ENCODE peak calls at places on chromosomes 3 and 15, in five cellular contexts. G, D, E, U and R are unnamed samples.

GRCh38 chr15:74269362-74270035 is 33.4 kb downstream of the CCDC33 start:
- DNase-seq in U (no peak), E (no peak), G (no peak), D (no peak), R (no peak)

GRCh38 chr3:56196700-56197099 is 271.6 kb downstream of the ERC2 start:
- DNase-seq in E (no peak), D (no peak), G (peak), U (no peak), R (no peak)

GRCh38 chr3:26078539-26078938 is 288.6 kb downstream of the OXSM start:
- DNase-seq in G (no peak), D (no peak), U (no peak), E (no peak), R (no peak)

GRCh38 chr3:87006844-87007439 is 16.0 kb upstream of the VGLL3 start:
- DNase-seq in E (no peak), D (no peak), U (no peak), G (peak), R (peak)

GRCh38 chr15:81547517-81548132 is 173.6 kb upstream of the TMC3 start:
- DNase-seq in G (no peak), U (no peak), D (no peak), E (no peak), R (no peak)

GRCh38 chr15:43800286-43801136 is at the start of gene HYPK:
- DNase-seq in U (peak), D (peak), E (peak), G (peak), R (peak)

GRCh38 chr15:90064931-90065681 is 37.2 kb downstream of the IDH2 start:
- DNase-seq in D (no peak), E (no peak), U (peak), G (no peak), R (no peak)

GRCh38 chr15:89740137-89740536 is 10.9 kb downstream of the MESP1 start:
- DNase-seq in U (peak), D (peak), G (peak), E (no peak), R (peak)

GRCh38 chr3:44110643-44111042 is 131.0 kb upstream of the TOPAZ1 start:
- DNase-seq in G (no peak), E (no peak), U (no peak), D (no peak), R (no peak)

GRCh38 chr15:69628256-69629093 is 175.9 kb downstream of the RPLP1 start:
- DNase-seq in D (no peak), U (no peak), E (no peak), G (no peak), R (no peak)

GRCh38 chr3:23629181-23629893 is 176.4 kb upstream of the UBE2E1 start:
- DNase-seq in U (no peak), E (no peak), D (no peak), G (peak), R (peak)

GRCh38 chr3:79564192-79564591 is 203.6 kb downstream of the ROBO1 start:
- DNase-seq in U (no peak), E (no peak), D (no peak), G (no peak), R (no peak)

GRCh38 chr15:41819455-41820050 is 8.3 kb upstream of the JMJD7 start:
- DNase-seq in G (no peak), E (no peak), D (no peak), U (no peak), R (no peak)

GRCh38 chr15:101228313-101228712 is 23.5 kb downstream of the CHSY1 start:
- DNase-seq in D (no peak), G (no peak), U (no peak), E (no peak), R (no peak)

GRCh38 chr3:170338690-170339340 is 18.7 kb upstream of the SKIL start:
- DNase-seq in D (no peak), G (no peak), E (no peak), U (no peak), R (no peak)

GRCh38 chr15:44712108-44713005 is 1.0 kb downstream of the B2M start:
- DNase-seq in E (peak), D (peak), G (peak), U (no peak), R (no peak)

GRCh38 chr3:140395134-140396075 is 282.5 kb upstream of the TRIM42 start:
- DNase-seq in D (no peak), G (no peak), U (no peak), E (no peak), R (no peak)

GRCh38 chr15:39585394-39585841 is 4.5 kb downstream of the THBS1 start:
- DNase-seq in U (no peak), E (no peak), G (peak), D (no peak), R (no peak)

GRCh38 chr3:43964640-43965039 is 273.9 kb downstream of the ABHD5 start:
- DNase-seq in G (no peak), U (no peak), D (no peak), E (no peak), R (no peak)

GRCh38 chr3:52068055-52068704 is 11.8 kb upstream of the DUSP7 start:
- DNase-seq in E (no peak), U (no peak), G (peak), D (no peak), R (no peak)

GRCh38 chr15:65399001-65399706 is 21.4 kb upstream of the IGDCC3 start:
- DNase-seq in D (no peak), G (no peak), E (no peak), U (no peak), R (no peak)

GRCh38 chr15:78855746-78856145 is 16.9 kb upstream of the MORF4L1 start:
- DNase-seq in E (no peak), U (no peak), G (peak), D (no peak), R (no peak)

GRCh38 chr15:26972636-26973035 is 1.7 kb downstream of the GABRG3 start:
- DNase-seq in E (no peak), U (no peak), G (no peak), D (no peak), R (no peak)

GRCh38 chr15:63892794-63893441 is 59.2 kb upstream of the HERC1 start:
- DNase-seq in E (no peak), G (no peak), U (no peak), D (no peak), R (no peak)

GRCh38 chr15:85879334-85880163 is 84.8 kb upstream of the KLHL25 start:
- DNase-seq in D (no peak), U (peak), E (no peak), G (no peak), R (no peak)

GRCh38 chr3:172305552-172305951 is 142.7 kb downstream of the GHSR start:
- DNase-seq in E (peak), G (peak), D (peak), U (no peak), R (no peak)

GRCh38 chr3:157290761-157291160 is 130.8 kb upstream of the CCNL1 start:
- DNase-seq in G (peak), U (no peak), E (peak), D (no peak), R (no peak)

GRCh38 chr3:127714866-127715265 is 42.1 kb downstream of the ABTB1 start:
- DNase-seq in G (no peak), U (no peak), D (no peak), E (no peak), R (no peak)

GRCh38 chr15:78105541-78106241 is 13.3 kb downstream of the SH2D7 start:
- DNase-seq in E (no peak), G (peak), U (no peak), D (no peak), R (no peak)

GRCh38 chr15:96331141-96331941 is 841 bp downstream of the NR2F2 start:
- DNase-seq in U (no peak), G (peak), D (no peak), E (no peak), R (no peak)

DNA sequence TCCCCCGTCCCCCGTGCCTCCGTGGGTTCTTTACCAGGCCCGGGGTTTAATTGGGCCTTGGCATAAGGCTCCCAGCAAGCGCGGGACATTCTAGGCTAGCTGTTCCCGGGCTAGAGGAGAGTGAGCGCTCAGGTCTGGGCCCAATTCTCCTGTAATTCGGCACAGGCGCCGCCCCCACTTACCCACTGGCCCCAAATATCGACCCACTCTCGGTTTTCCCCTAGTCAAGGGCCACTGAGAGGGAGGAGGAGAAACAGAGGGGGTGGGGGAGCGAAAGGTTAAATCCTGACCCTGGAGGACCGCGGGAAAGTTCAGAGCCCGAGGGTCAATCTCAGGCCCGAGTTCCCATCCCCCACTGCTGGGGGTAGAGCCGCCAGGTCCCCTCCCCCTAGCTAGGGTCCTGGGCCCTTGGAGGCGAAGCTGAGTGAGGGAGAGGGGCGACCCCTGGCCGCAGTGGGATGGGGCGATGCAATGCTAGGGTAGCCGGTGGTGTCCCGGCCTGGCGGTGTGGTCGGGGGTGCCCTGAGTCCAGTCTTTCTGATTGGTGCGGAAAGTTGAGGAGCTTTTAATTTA is 8.5 kb upstream of the ONECUT1 start:
- DNase-seq in D (no peak), U (no peak), E (no peak), G (no peak), R (no peak)
- H3K4me3 ChIP-seq in D (no peak), U (no peak), E (no peak), G (no peak), R (no peak)

DNA sequence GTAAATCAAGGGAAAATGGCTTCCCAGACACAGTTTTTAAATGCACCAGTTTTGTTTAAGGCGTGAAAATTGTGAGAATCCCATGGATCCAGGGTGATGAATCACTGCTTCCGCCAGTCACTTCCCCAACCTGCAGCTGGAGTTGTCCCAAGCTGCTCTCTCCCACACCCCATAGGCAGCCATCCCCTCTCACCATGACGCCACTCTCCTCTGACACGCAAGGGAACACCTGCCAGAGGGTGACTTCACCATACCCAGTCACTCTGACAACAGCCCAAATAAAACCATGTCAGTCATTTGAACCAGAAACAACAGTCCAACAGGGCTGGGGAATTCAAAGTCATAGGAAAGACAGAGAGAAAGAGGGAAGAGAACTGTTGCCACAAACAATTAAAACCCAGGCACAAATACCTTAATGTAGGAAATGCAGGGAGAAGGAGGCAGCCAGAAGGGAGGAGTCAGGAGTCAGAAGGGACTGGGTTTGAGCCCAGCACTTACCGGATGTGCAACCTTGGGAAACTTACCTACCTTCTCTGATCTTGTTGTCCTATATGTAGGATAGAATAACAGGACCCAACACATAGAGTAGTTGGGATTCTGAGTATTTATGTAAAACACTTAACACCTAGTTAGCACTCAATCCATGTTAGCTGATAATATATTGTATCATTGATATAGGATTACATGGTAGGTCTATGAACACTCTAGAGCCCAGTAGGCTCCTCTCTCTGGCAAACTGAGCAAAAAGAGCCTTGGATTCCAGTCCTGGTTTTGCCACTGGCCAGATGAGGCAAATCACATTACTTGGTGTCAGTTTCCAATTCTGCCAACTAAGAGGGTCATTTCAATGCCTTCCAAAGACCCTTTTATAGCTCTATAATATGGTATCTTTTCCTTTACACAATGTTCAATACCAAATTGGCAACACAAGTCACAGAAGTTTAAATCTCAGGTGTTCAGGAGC is 326.3 kb upstream of the ICE2 start:
- DNase-seq in E (peak), D (no peak), U (no peak), G (peak), R (peak)
- H3K4me3 ChIP-seq in E (no peak), D (no peak), U (no peak), G (no peak), R (no peak)

DNA sequence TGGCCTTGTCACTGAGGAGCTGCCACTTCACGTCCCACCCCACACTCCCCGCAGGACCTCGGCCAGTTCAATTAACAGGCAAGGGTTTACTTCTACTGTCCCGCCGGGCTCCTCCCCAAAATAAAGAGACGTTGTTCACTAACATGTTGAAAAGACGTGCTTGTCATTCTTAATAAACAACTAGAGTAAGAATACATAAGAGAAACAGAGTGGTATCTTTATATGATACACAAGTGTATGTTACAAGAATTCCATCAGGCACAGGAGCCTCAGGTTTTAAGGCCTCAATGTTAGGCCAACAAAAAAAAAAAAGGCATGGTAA is 326 bp upstream of the IMPDH2 start:
- DNase-seq in U (no peak), E (no peak), G (no peak), D (no peak), R (no peak)
- H3K4me3 ChIP-seq in U (peak), E (peak), G (no peak), D (no peak), R (peak)

DNA sequence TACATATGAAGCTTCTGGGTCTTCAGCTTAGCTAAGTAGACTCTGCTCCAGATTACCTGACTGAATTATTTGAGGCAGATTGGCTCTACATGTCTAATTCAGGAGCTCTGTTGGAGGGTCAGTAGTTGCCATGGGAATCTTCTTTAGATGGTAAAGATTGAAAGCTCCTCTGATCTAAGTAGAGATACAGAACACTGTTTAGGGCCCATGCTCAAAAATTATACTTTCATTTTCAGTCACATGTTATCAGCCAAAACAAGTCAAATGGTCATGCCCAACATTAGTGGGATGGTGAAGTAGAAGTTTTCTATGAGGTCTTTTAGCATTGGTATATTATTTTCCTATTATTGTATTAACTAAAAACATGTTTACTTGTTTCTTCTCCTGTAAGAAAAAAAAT is 1476.9 kb downstream of the OTOL1 start:
- DNase-seq in U (no peak), G (no peak), D (no peak), E (no peak), R (no peak)
- H3K4me3 ChIP-seq in U (no peak), G (no peak), D (no peak), E (no peak), R (no peak)

DNA sequence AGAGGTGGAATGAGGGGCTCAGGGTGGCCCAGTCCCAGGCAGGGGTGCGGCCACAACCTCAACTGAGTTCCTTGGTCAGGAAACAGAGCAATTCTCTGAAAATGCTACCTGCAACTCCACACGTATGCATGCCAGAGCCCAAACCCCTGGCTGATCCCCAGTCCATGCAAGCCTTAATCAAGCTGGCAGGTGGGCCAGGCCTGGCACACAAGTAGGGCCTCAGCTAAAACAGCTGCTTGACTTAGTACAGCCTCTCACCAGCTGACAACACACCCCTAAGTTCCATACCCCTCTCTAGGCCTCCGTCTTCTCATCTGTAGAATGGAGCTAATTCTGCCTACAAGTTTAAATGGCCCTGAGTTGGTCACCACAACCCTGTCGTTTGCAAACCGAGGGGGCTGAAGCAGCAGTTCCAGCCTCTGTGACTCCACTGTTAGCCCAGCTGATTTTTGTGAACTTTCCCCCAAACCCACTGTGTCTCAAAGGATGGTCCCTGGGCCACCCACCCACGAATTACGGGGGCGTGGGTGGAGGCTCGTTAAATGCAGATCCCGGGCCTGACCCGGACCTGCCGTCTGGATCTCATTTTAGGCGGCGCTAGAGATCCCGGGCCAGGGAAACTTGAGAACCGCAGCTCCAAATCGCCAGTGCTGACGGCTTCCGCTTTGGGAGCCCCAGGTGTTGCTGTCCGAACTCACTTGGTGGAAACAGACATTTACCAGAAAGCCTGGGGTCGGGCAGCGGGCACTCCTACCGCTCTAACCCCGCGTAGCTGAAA is 927 bp downstream of the CHDH start:
- DNase-seq in U (peak), G (peak), E (no peak), D (peak), R (peak)
- H3K4me3 ChIP-seq in U (peak), G (peak), E (peak), D (peak), R (peak)